ENCODE peak calls at places on chromosome 5, in seven cellular contexts. One of them, this sample, is unnamed.

GRCh38 chr5:2754621-2755370 is 3.3 kb upstream of the IRX2 start:
- DNase-seq in CD4-positive, CD25-positive, alpha-beta regulatory T cell: no peak
- DNase-seq in GM12865: no peak
- DNase-seq in CD8-positive, alpha-beta memory T cell: no peak
- DNase-seq in endothelial cell of umbilical vein: no peak
- DNase-seq in cardiac fibroblast: peak
- DNase-seq in cardiac muscle cell: no peak
- DNase-seq in this sample: no peak

GRCh38 chr5:123708074-123708806 is 196.3 kb downstream of the CSNK1G3 start:
- DNase-seq in CD4-positive, CD25-positive, alpha-beta regulatory T cell: no peak
- DNase-seq in cardiac muscle cell: peak
- DNase-seq in endothelial cell of umbilical vein: peak
- DNase-seq in CD8-positive, alpha-beta memory T cell: no peak
- DNase-seq in GM12865: no peak
- DNase-seq in cardiac fibroblast: peak
- DNase-seq in this sample: no peak

GRCh38 chr5:44807269-44807668 is 1.5 kb upstream of the MRPS30 start:
- DNase-seq in CD4-positive, CD25-positive, alpha-beta regulatory T cell: no peak
- DNase-seq in cardiac fibroblast: peak
- DNase-seq in endothelial cell of umbilical vein: peak
- DNase-seq in GM12865: no peak
- DNase-seq in CD8-positive, alpha-beta memory T cell: no peak
- DNase-seq in cardiac muscle cell: no peak
- DNase-seq in this sample: no peak

GRCh38 chr5:38535281-38535750 is 21.1 kb downstream of the LIFR start:
- DNase-seq in CD8-positive, alpha-beta memory T cell: no peak
- DNase-seq in GM12865: no peak
- DNase-seq in cardiac muscle cell: no peak
- DNase-seq in cardiac fibroblast: peak
- DNase-seq in endothelial cell of umbilical vein: no peak
- DNase-seq in CD4-positive, CD25-positive, alpha-beta regulatory T cell: no peak
- DNase-seq in this sample: no peak

GRCh38 chr5:139745800-139746690 is 49.6 kb upstream of the PSD2 start:
- DNase-seq in GM12865: peak
- DNase-seq in CD8-positive, alpha-beta memory T cell: peak
- DNase-seq in cardiac fibroblast: peak
- DNase-seq in cardiac muscle cell: peak
- DNase-seq in endothelial cell of umbilical vein: peak
- DNase-seq in CD4-positive, CD25-positive, alpha-beta regulatory T cell: peak
- DNase-seq in this sample: no peak

GRCh38 chr5:135208555-135209494 is 174.8 kb upstream of the PITX1 start:
- DNase-seq in CD4-positive, CD25-positive, alpha-beta regulatory T cell: no peak
- DNase-seq in CD8-positive, alpha-beta memory T cell: no peak
- DNase-seq in GM12865: no peak
- DNase-seq in endothelial cell of umbilical vein: peak
- DNase-seq in cardiac fibroblast: peak
- DNase-seq in cardiac muscle cell: peak
- DNase-seq in this sample: no peak

GRCh38 chr5:1125030-1125357 is 13.1 kb upstream of the SLC12A7 start:
- DNase-seq in CD8-positive, alpha-beta memory T cell: no peak
- DNase-seq in cardiac fibroblast: peak
- DNase-seq in cardiac muscle cell: peak
- DNase-seq in CD4-positive, CD25-positive, alpha-beta regulatory T cell: no peak
- DNase-seq in GM12865: no peak
- DNase-seq in endothelial cell of umbilical vein: no peak
- DNase-seq in this sample: no peak

GRCh38 chr5:151036556-151036955 is 16.2 kb downstream of the GPX3 start:
- DNase-seq in CD8-positive, alpha-beta memory T cell: no peak
- DNase-seq in endothelial cell of umbilical vein: no peak
- DNase-seq in CD4-positive, CD25-positive, alpha-beta regulatory T cell: no peak
- DNase-seq in cardiac muscle cell: no peak
- DNase-seq in GM12865: no peak
- DNase-seq in cardiac fibroblast: no peak
- DNase-seq in this sample: no peak

GRCh38 chr5:93800988-93801811 is 59.8 kb upstream of the POU5F2 start:
- DNase-seq in GM12865: peak
- DNase-seq in CD8-positive, alpha-beta memory T cell: peak
- DNase-seq in cardiac muscle cell: peak
- DNase-seq in cardiac fibroblast: peak
- DNase-seq in endothelial cell of umbilical vein: peak
- DNase-seq in CD4-positive, CD25-positive, alpha-beta regulatory T cell: peak
- DNase-seq in this sample: no peak

GRCh38 chr5:34914671-34915138 is 599 bp downstream of the RAD1 start:
- DNase-seq in cardiac fibroblast: peak
- DNase-seq in CD4-positive, CD25-positive, alpha-beta regulatory T cell: peak
- DNase-seq in CD8-positive, alpha-beta memory T cell: no peak
- DNase-seq in cardiac muscle cell: peak
- DNase-seq in endothelial cell of umbilical vein: no peak
- DNase-seq in GM12865: no peak
- DNase-seq in this sample: no peak

GRCh38 chr5:33936381-33937016 is at the start of gene RXFP3:
- DNase-seq in GM12865: no peak
- DNase-seq in CD4-positive, CD25-positive, alpha-beta regulatory T cell: no peak
- DNase-seq in endothelial cell of umbilical vein: no peak
- DNase-seq in CD8-positive, alpha-beta memory T cell: no peak
- DNase-seq in cardiac muscle cell: peak
- DNase-seq in cardiac fibroblast: peak
- DNase-seq in this sample: no peak

GRCh38 chr5:35183243-35183955 is 46.9 kb downstream of the PRLR start:
- DNase-seq in CD8-positive, alpha-beta memory T cell: no peak
- DNase-seq in endothelial cell of umbilical vein: peak
- DNase-seq in cardiac muscle cell: peak
- DNase-seq in CD4-positive, CD25-positive, alpha-beta regulatory T cell: peak
- DNase-seq in cardiac fibroblast: peak
- DNase-seq in GM12865: peak
- DNase-seq in this sample: no peak

GRCh38 chr5:418681-419121 is 24.3 kb upstream of the EXOC3 start:
- DNase-seq in CD4-positive, CD25-positive, alpha-beta regulatory T cell: no peak
- DNase-seq in CD8-positive, alpha-beta memory T cell: no peak
- DNase-seq in cardiac fibroblast: no peak
- DNase-seq in endothelial cell of umbilical vein: no peak
- DNase-seq in GM12865: no peak
- DNase-seq in cardiac muscle cell: no peak
- DNase-seq in this sample: no peak

GRCh38 chr5:77319140-77319539 is 108.7 kb downstream of the PDE8B start:
- DNase-seq in cardiac fibroblast: no peak
- DNase-seq in CD8-positive, alpha-beta memory T cell: no peak
- DNase-seq in endothelial cell of umbilical vein: no peak
- DNase-seq in CD4-positive, CD25-positive, alpha-beta regulatory T cell: no peak
- DNase-seq in GM12865: no peak
- DNase-seq in cardiac muscle cell: no peak
- DNase-seq in this sample: no peak

GRCh38 chr5:157449011-157449723 is 10.8 kb upstream of the NIPAL4 start:
- DNase-seq in GM12865: no peak
- DNase-seq in CD8-positive, alpha-beta memory T cell: no peak
- DNase-seq in CD4-positive, CD25-positive, alpha-beta regulatory T cell: no peak
- DNase-seq in endothelial cell of umbilical vein: no peak
- DNase-seq in cardiac fibroblast: peak
- DNase-seq in cardiac muscle cell: peak
- DNase-seq in this sample: no peak

GRCh38 chr5:159902444-159903121 is 13.7 kb upstream of the ADRA1B start:
- DNase-seq in endothelial cell of umbilical vein: no peak
- DNase-seq in cardiac muscle cell: peak
- DNase-seq in CD8-positive, alpha-beta memory T cell: no peak
- DNase-seq in cardiac fibroblast: peak
- DNase-seq in CD4-positive, CD25-positive, alpha-beta regulatory T cell: peak
- DNase-seq in GM12865: no peak
- DNase-seq in this sample: no peak

GRCh38 chr5:39605966-39606591 is 181.3 kb upstream of the DAB2 start:
- DNase-seq in endothelial cell of umbilical vein: peak
- DNase-seq in GM12865: no peak
- DNase-seq in CD8-positive, alpha-beta memory T cell: no peak
- DNase-seq in cardiac fibroblast: peak
- DNase-seq in cardiac muscle cell: no peak
- DNase-seq in CD4-positive, CD25-positive, alpha-beta regulatory T cell: no peak
- DNase-seq in this sample: no peak

GRCh38 chr5:53249529-53249928 is 140.0 kb upstream of the MOCS2 start:
- DNase-seq in GM12865: no peak
- DNase-seq in CD4-positive, CD25-positive, alpha-beta regulatory T cell: no peak
- DNase-seq in endothelial cell of umbilical vein: peak
- DNase-seq in cardiac muscle cell: peak
- DNase-seq in CD8-positive, alpha-beta memory T cell: no peak
- DNase-seq in cardiac fibroblast: peak
- DNase-seq in this sample: no peak
- H3K4me3 ChIP-seq in GM12865: no peak
- H3K4me3 ChIP-seq in CD4-positive, CD25-positive, alpha-beta regulatory T cell: no peak
- H3K4me3 ChIP-seq in endothelial cell of umbilical vein: no peak
- H3K4me3 ChIP-seq in cardiac muscle cell: no peak
- H3K4me3 ChIP-seq in CD8-positive, alpha-beta memory T cell: no peak
- H3K4me3 ChIP-seq in cardiac fibroblast: no peak
- H3K4me3 ChIP-seq in this sample: no peak

GRCh38 chr5:132825165-132825823 is 5.2 kb downstream of the SHROOM1 start:
- DNase-seq in endothelial cell of umbilical vein: no peak
- DNase-seq in cardiac muscle cell: no peak
- DNase-seq in GM12865: no peak
- DNase-seq in CD4-positive, CD25-positive, alpha-beta regulatory T cell: no peak
- DNase-seq in cardiac fibroblast: no peak
- DNase-seq in CD8-positive, alpha-beta memory T cell: no peak
- DNase-seq in this sample: no peak
- H3K4me3 ChIP-seq in endothelial cell of umbilical vein: no peak
- H3K4me3 ChIP-seq in cardiac muscle cell: no peak
- H3K4me3 ChIP-seq in GM12865: no peak
- H3K4me3 ChIP-seq in CD4-positive, CD25-positive, alpha-beta regulatory T cell: no peak
- H3K4me3 ChIP-seq in cardiac fibroblast: no peak
- H3K4me3 ChIP-seq in CD8-positive, alpha-beta memory T cell: no peak
- H3K4me3 ChIP-seq in this sample: peak

GRCh38 chr5:54520940-54521339 is 3.4 kb downstream of the SNX18 start:
- DNase-seq in CD8-positive, alpha-beta memory T cell: no peak
- DNase-seq in cardiac muscle cell: peak
- DNase-seq in CD4-positive, CD25-positive, alpha-beta regulatory T cell: no peak
- DNase-seq in cardiac fibroblast: peak
- DNase-seq in endothelial cell of umbilical vein: no peak
- DNase-seq in GM12865: no peak
- DNase-seq in this sample: no peak

GRCh38 chr5:54520438-54520846 is 2.9 kb downstream of the SNX18 start:
- DNase-seq in endothelial cell of umbilical vein: peak
- DNase-seq in GM12865: no peak
- DNase-seq in cardiac fibroblast: peak
- DNase-seq in CD4-positive, CD25-positive, alpha-beta regulatory T cell: no peak
- DNase-seq in cardiac muscle cell: peak
- DNase-seq in CD8-positive, alpha-beta memory T cell: no peak
- DNase-seq in this sample: no peak

GRCh38 chr5:54518146-54519082 is 855 bp downstream of the SNX18 start:
- DNase-seq in CD4-positive, CD25-positive, alpha-beta regulatory T cell: peak
- DNase-seq in CD8-positive, alpha-beta memory T cell: peak
- DNase-seq in GM12865: peak
- DNase-seq in endothelial cell of umbilical vein: peak
- DNase-seq in cardiac fibroblast: peak
- DNase-seq in cardiac muscle cell: peak
- DNase-seq in this sample: peak

GRCh38 chr5:54517512-54518145 is at the start of gene SNX18:
- DNase-seq in CD4-positive, CD25-positive, alpha-beta regulatory T cell: peak
- DNase-seq in CD8-positive, alpha-beta memory T cell: peak
- DNase-seq in cardiac muscle cell: peak
- DNase-seq in cardiac fibroblast: peak
- DNase-seq in endothelial cell of umbilical vein: peak
- DNase-seq in GM12865: peak
- DNase-seq in this sample: peak

DNA sequence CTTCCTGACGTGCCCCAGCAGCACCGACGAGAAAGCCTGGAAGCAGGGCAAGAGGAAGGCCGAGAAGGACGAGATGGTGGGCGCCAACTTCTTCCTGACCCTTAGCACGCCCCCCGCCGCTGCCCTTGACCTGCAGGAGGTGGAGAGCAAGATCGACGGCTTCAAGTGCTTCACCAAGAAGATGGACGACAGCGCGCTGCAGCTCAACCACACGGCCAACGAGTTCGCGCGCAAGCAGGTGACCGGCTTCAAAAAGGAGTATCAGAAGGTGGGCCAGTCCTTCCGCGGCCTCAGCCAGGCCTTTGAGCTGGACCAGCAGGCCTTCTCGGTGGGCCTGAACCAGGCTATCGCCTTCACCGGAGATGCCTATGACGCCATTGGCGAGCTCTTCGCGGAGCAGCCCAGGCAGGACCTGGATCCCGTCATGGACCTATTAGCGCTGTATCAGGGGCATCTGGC is 1.6 kb downstream of the SNX18 start:
- DNase-seq in CD8-positive, alpha-beta memory T cell: no peak
- DNase-seq in cardiac fibroblast: no peak
- DNase-seq in CD4-positive, CD25-positive, alpha-beta regulatory T cell: no peak
- DNase-seq in GM12865: no peak
- DNase-seq in endothelial cell of umbilical vein: no peak
- DNase-seq in cardiac muscle cell: no peak
- DNase-seq in this sample: no peak
- H3K4me3 ChIP-seq in CD8-positive, alpha-beta memory T cell: peak
- H3K4me3 ChIP-seq in cardiac fibroblast: peak
- H3K4me3 ChIP-seq in CD4-positive, CD25-positive, alpha-beta regulatory T cell: peak
- H3K4me3 ChIP-seq in GM12865: no peak
- H3K4me3 ChIP-seq in endothelial cell of umbilical vein: no peak
- H3K4me3 ChIP-seq in cardiac muscle cell: peak
- H3K4me3 ChIP-seq in this sample: peak

DNA sequence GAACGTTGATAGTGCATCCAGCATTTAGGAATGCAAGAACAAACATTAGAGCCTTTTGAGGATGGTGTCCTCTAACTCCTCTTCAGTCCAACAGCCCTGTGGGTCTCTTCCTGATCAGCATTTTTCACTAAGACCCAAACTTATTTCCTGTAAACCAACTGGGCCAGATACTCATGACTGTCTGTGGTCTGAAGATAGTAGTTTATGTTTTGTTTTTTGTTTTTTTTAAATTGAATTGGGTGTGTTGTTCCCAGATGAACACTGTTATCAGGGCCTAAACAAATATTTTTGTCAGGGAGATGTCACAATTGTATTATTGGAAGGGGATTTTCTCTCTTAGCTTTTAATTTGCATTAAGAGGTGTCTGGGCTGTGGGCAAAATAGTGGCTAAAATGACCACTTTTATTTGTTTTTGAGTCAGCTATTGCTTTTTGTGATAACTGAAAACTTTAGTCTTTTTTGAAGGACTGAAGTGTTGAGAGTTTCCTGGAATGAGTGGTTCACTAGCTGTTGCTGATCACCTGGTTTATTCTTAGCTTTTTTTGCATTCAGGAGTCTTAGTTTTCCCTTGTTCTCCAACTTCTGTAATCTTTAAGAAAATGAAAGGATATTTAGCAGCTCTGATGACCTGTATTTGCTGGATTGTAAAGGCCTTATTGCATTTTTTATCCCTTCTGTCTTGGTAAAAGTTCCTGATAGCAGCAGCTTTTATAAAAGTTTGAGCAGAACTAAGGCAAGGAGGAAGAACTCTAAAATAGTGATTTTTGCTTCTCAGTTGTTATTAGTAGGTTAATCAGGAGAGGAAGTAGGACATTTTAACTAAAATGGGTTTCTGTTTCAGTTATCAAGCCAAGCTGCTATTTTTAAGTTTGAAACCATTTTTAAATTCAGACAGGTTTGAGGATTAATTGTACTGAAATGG is 5.5 kb downstream of the MAN2A1 start:
- DNase-seq in endothelial cell of umbilical vein: peak
- DNase-seq in CD8-positive, alpha-beta memory T cell: no peak
- DNase-seq in CD4-positive, CD25-positive, alpha-beta regulatory T cell: peak
- DNase-seq in cardiac fibroblast: no peak
- DNase-seq in GM12865: peak
- DNase-seq in cardiac muscle cell: no peak
- DNase-seq in this sample: no peak
- H3K4me3 ChIP-seq in endothelial cell of umbilical vein: no peak
- H3K4me3 ChIP-seq in CD8-positive, alpha-beta memory T cell: no peak
- H3K4me3 ChIP-seq in CD4-positive, CD25-positive, alpha-beta regulatory T cell: peak
- H3K4me3 ChIP-seq in cardiac fibroblast: no peak
- H3K4me3 ChIP-seq in GM12865: peak
- H3K4me3 ChIP-seq in cardiac muscle cell: no peak
- H3K4me3 ChIP-seq in this sample: no peak